ENCODE peak calls at places on chromosomes 6 and 20, in ten cellular contexts. T, O, K, H, S, P, V, E, N and Q are unnamed samples.

GRCh38 chr20:38144608-38145093 is 20.4 kb downstream of the TGM2 start:
- DNase-seq in T (no peak), O (no peak), K (no peak), H (no peak), S (no peak), P (no peak), V (no peak), E (no peak), N (no peak), Q (no peak)

GRCh38 chr20:45909336-45909808 is 2.6 kb downstream of the PLTP start:
- DNase-seq in T (no peak), O (no peak), K (no peak), H (no peak), S (no peak), P (no peak), V (no peak), E (no peak), N (no peak), Q (no peak)

GRCh38 chr6:96162711-96163120 is 146.9 kb downstream of the FUT9 start:
- DNase-seq in T (no peak), O (no peak), K (no peak), H (no peak), S (peak), P (no peak), V (no peak), E (no peak), N (no peak), Q (no peak)

GRCh38 chr6:12270551-12271228 is 19.5 kb upstream of the EDN1 start:
- DNase-seq in T (no peak), O (no peak), K (no peak), H (no peak), S (no peak), P (no peak), V (no peak), E (no peak), N (no peak), Q (no peak)

GRCh38 chr6:167565388-167565787 is 240.5 kb downstream of the TTLL2 start:
- DNase-seq in T (no peak), O (no peak), K (no peak), H (no peak), S (no peak), P (no peak), V (no peak), E (no peak), N (no peak), Q (no peak)

GRCh38 chr20:44448753-44449546 is 26.7 kb upstream of the TTPAL start:
- DNase-seq in T (no peak), O (no peak), K (no peak), H (no peak), S (peak), P (peak), V (no peak), E (peak), N (no peak), Q (no peak)

GRCh38 chr6:17389274-17389847 is 4.0 kb upstream of the CAP2 start:
- DNase-seq in T (no peak), O (no peak), K (no peak), H (no peak), S (no peak), P (no peak), V (no peak), E (peak), N (no peak), Q (no peak)

GRCh38 chr20:20734475-20734948 is 22.1 kb upstream of the RALGAPA2 start:
- DNase-seq in T (no peak), O (no peak), K (no peak), H (no peak), S (no peak), P (no peak), V (no peak), E (no peak), N (no peak), Q (peak)

GRCh38 chr6:1232578-1232977 is 79.3 kb upstream of the FOXQ1 start:
- DNase-seq in T (no peak), O (no peak), K (no peak), H (no peak), S (no peak), P (no peak), V (no peak), E (no peak), N (no peak), Q (no peak)

GRCh38 chr6:145015739-145016558 is 719.4 kb downstream of the EPM2A start:
- DNase-seq in T (peak), O (no peak), K (no peak), H (no peak), S (peak), P (no peak), V (peak), E (peak), N (peak), Q (no peak)

GRCh38 chr6:4614637-4615036 is 161.6 kb upstream of the CDYL start:
- DNase-seq in T (no peak), O (no peak), K (no peak), H (no peak), S (no peak), P (no peak), V (no peak), E (no peak), N (no peak), Q (no peak)

GRCh38 chr20:36613974-36614373 is 8.4 kb downstream of the RAB5IF start:
- DNase-seq in T (no peak), O (no peak), K (peak), H (no peak), S (no peak), P (peak), V (no peak), E (no peak), N (no peak), Q (no peak)

GRCh38 chr6:103142902-103143301 is 1716.8 kb downstream of the HACE1 start:
- DNase-seq in T (no peak), O (no peak), K (no peak), H (no peak), S (no peak), P (no peak), V (no peak), E (no peak), N (no peak), Q (no peak)

GRCh38 chr20:47561603-47562583 is 60.2 kb downstream of the NCOA3 start:
- DNase-seq in T (no peak), O (no peak), K (no peak), H (no peak), S (no peak), P (no peak), V (no peak), E (no peak), N (no peak), Q (no peak)

GRCh38 chr20:10863337-10864060 is 189.7 kb upstream of the JAG1 start:
- DNase-seq in T (peak), O (peak), K (no peak), H (no peak), S (peak), P (no peak), V (no peak), E (peak), N (no peak), Q (no peak)

GRCh38 chr6:36851149-36851614 is 11.9 kb upstream of the CPNE5 start:
- DNase-seq in T (peak), O (no peak), K (peak), H (no peak), S (peak), P (peak), V (no peak), E (peak), N (no peak), Q (peak)

GRCh38 chr20:64055893-64056638 is 6.6 kb upstream of the SOX18 start:
- DNase-seq in T (no peak), O (peak), K (no peak), H (no peak), S (peak), P (no peak), V (no peak), E (no peak), N (no peak), Q (no peak)

GRCh38 chr20:2102585-2103453 is 1.2 kb downstream of the STK35 start:
- DNase-seq in T (peak), O (peak), K (peak), H (peak), S (peak), P (peak), V (peak), E (peak), N (peak), Q (peak)

GRCh38 chr6:160042788-160043301 is 74.0 kb downstream of the IGF2R start:
- DNase-seq in T (no peak), O (no peak), K (no peak), H (no peak), S (no peak), P (no peak), V (no peak), E (peak), N (no peak), Q (no peak)

GRCh38 chr6:147900191-147900830 is 391.8 kb downstream of the SAMD5 start:
- DNase-seq in T (no peak), O (no peak), K (no peak), H (no peak), S (peak), P (no peak), V (no peak), E (no peak), N (no peak), Q (no peak)

GRCh38 chr20:53819973-53820451 is 226.4 kb upstream of the ZNF217 start:
- DNase-seq in T (no peak), O (no peak), K (peak), H (no peak), S (no peak), P (no peak), V (no peak), E (no peak), N (no peak), Q (no peak)

GRCh38 chr20:57315964-57316480 is 13.6 kb upstream of the SPO11 start:
- DNase-seq in T (no peak), O (no peak), K (no peak), H (no peak), S (no peak), P (no peak), V (no peak), E (no peak), N (no peak), Q (no peak)

GRCh38 chr6:134873500-134874388 is 76.2 kb downstream of the ALDH8A1 start:
- DNase-seq in T (no peak), O (no peak), K (peak), H (no peak), S (no peak), P (peak), V (no peak), E (no peak), N (no peak), Q (peak)

GRCh38 chr20:16011061-16011460 is 562.2 kb downstream of the KIF16B start:
- DNase-seq in T (no peak), O (no peak), K (no peak), H (no peak), S (no peak), P (no peak), V (no peak), E (no peak), N (no peak), Q (no peak)

GRCh38 chr6:56995347-56995746 is 40.4 kb downstream of the BEND6 start:
- DNase-seq in T (no peak), O (no peak), K (no peak), H (no peak), S (peak), P (no peak), V (no peak), E (no peak), N (no peak), Q (no peak)